ENCODE peak calls at places on chromosomes 1 and 21, in seven cellular contexts. G, X, Q, R, E, W and Z are unnamed samples.

GRCh38 chr1:86774305-86775304 is 70.2 kb downstream of the SH3GLB1 start:
- DNase-seq in G (peak; percentile 16), X (peak; percentile 85), Q (peak; percentile 90), R (peak; percentile 77), E (peak; percentile 84), W (peak; percentile 75), Z (peak; percentile 84)

GRCh38 chr21:39033878-39034589 is 149.2 kb downstream of the PSMG1 start:
- DNase-seq in G (no peak), X (peak; percentile 39), Q (no peak), R (no peak), E (peak; percentile 67), W (no peak), Z (no peak)

GRCh38 chr21:22311741-22312462 is 1313.7 kb downstream of the NCAM2 start:
- DNase-seq in G (no peak), X (no peak), Q (no peak), R (no peak), E (no peak), W (no peak), Z (no peak)

GRCh38 chr1:245880754-245881403 is 626.2 kb downstream of the SMYD3 start:
- DNase-seq in G (no peak), X (no peak), Q (peak; percentile 91), R (peak; percentile 35), E (no peak), W (no peak), Z (peak; percentile 76)

GRCh38 chr1:50959303-50959912 is 659 bp downstream of the FAF1 start:
- DNase-seq in G (no peak), X (peak; percentile 47), Q (peak; percentile 37), R (peak; percentile 55), E (no peak), W (peak; percentile 34), Z (peak; percentile 59)

GRCh38 chr1:14924455-14925325 is 228.9 kb upstream of the TMEM51 start:
- DNase-seq in G (peak; percentile 65), X (peak; percentile 45), Q (peak; percentile 59), R (peak; percentile 59), E (peak; percentile 79), W (peak; percentile 84), Z (peak; percentile 82)

GRCh38 chr1:3249236-3249845 is 180.3 kb downstream of the PRDM16 start:
- DNase-seq in G (peak; percentile 96), X (no peak), Q (no peak), R (no peak), E (no peak), W (no peak), Z (no peak)

GRCh38 chr1:83583351-83584014 is 415.4 kb downstream of the TTLL7 start:
- DNase-seq in G (peak; percentile 10), X (no peak), Q (no peak), R (no peak), E (peak; percentile 21), W (no peak), Z (peak; percentile 33)

GRCh38 chr1:28111157-28111556 is 22.7 kb upstream of the EYA3 start:
- DNase-seq in G (no peak), X (peak; percentile 31), Q (no peak), R (no peak), E (no peak), W (no peak), Z (no peak)

DNA sequence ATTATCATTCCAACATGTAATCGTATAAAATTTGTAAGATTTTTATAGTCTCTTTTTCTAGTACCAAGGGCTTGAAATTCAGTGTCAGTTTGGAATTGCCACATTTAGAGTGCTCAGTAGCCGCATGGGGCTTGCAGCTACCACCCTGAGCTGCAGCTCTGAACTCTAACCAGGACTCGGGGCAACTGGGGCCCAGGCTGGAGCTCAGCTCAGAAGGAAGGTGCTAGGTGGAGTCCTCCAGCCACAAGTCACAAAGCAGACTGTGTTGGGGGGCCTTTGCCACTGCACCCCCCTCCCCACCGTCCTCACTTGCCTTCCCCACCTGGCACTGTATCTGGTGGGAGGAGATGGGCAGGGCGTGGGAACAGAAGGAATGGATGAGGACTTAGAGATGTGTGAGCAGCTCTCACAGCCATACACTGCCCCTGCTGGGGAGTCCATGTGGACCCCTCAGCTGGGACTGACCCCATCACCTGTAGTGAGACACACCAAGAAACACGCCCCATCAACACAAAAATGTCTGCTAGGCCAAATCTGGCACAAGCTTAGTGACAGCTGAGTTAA is 241.8 kb upstream of the RAB4A start:
- DNase-seq in G (no peak), X (no peak), Q (no peak), R (no peak), E (no peak), W (no peak), Z (no peak)
- H3K4me1 ChIP-seq in G (peaks cover 74% of the 10 kb centered on the region), X (peaks cover 26% of the 10 kb centered on the region), Q (peaks cover 11% of the 10 kb centered on the region), R (peaks cover 7% of the 10 kb centered on the region), E (peaks cover 18% of the 10 kb centered on the region), W (peaks cover 8% of the 10 kb centered on the region), Z (peaks cover 8% of the 10 kb centered on the region)

GRCh38 chr1:39046811-39047210 is 20.7 kb downstream of the NDUFS5 start:
- DNase-seq in G (no peak), X (no peak), Q (no peak), R (no peak), E (no peak), W (no peak), Z (no peak)

GRCh38 chr1:39048745-39049370 is 22.7 kb downstream of the NDUFS5 start:
- DNase-seq in G (no peak), X (no peak), Q (no peak), R (no peak), E (no peak), W (peak; percentile 36), Z (peak; percentile 21)

GRCh38 chr1:39050001-39050400 is 23.9 kb downstream of the NDUFS5 start:
- DNase-seq in G (no peak), X (no peak), Q (no peak), R (no peak), E (no peak), W (no peak), Z (no peak)

GRCh38 chr1:39045231-39045630 is 19.1 kb downstream of the NDUFS5 start:
- DNase-seq in G (no peak), X (no peak), Q (no peak), R (no peak), E (no peak), W (no peak), Z (no peak)

DNA sequence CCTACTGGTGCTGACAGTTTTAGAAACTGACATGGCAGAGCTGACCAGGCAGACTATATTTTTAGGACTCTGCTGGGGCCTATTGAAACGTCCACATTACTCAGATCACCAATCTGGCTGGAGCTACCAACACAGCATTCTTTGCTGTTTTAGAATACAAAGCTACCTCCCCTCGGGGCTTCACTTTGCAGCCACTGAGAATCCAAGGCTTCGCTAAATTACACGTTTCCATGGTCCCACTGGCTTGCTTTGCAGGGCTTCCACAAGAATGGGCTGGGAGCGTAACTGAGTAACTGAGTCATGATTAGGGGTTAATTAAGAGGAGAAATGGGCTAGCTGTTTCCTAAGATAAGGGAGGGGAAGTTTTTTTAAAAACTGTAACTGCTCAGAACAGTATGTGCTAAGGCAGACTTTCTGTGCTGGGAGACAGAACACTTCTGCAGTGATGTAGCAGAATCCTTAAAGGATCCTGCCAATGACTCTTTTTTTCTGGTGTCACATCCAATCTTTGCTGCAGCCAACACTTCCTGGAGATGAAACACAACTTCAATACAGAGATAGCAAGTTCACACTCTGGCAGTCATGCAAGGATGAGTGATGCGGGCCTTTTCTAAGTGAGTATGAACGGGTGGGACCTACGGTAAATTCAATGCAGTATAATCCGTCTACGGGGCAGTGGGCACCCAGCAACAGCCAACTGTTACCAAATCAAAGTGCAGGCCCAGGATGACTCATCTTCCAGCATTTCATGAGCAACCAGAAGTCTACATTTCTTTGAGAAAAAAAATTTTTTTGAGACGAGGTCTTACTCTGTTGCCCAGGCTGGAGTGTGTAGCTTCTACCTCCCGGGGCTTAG is 21.5 kb downstream of the NDUFS5 start:
- DNase-seq in G (no peak), X (peak; percentile 87), Q (peak; percentile 87), R (peak; percentile 12), E (peak; percentile 72), W (peak; percentile 66), Z (peak; percentile 90)
- H2AFZ ChIP-seq in G (no peak overlapping the region), X (peak overlapping the region; percentile 24), Q (peak overlapping the region; percentile 35), R (no peak overlapping the region), E (no peak overlapping the region), W (peak overlapping the region; percentile 73), Z (no peak overlapping the region)

GRCh38 chr21:17526771-17527170 is 13.9 kb downstream of the CXADR start:
- DNase-seq in G (no peak), X (no peak), Q (no peak), R (no peak), E (no peak), W (no peak), Z (no peak)
- H3K4me1 ChIP-seq in G (peaks cover 18% of the 10 kb centered on the region), X (peaks cover 31% of the 10 kb centered on the region), Q (no peaks in the 10 kb centered on the region), R (peaks cover 3% of the 10 kb centered on the region), E (peaks cover 16% of the 10 kb centered on the region), W (no peaks in the 10 kb centered on the region), Z (no peaks in the 10 kb centered on the region)

GRCh38 chr1:119631433-119632102 is 16.5 kb downstream of the ZNF697 start:
- DNase-seq in G (peak; percentile 18), X (peak; percentile 92), Q (peak; percentile 72), R (peak; percentile 64), E (peak; percentile 63), W (no peak), Z (peak; percentile 67)

GRCh38 chr1:119632103-119632490 is 16.0 kb downstream of the ZNF697 start:
- DNase-seq in G (no peak), X (no peak), Q (no peak), R (no peak), E (no peak), W (no peak), Z (no peak)

GRCh38 chr1:119632836-119633235 is 15.2 kb downstream of the ZNF697 start:
- DNase-seq in G (no peak), X (peak; percentile 79), Q (no peak), R (no peak), E (no peak), W (no peak), Z (no peak)

GRCh38 chr1:119633575-119634325 is 14.3 kb downstream of the ZNF697 start:
- DNase-seq in G (no peak), X (peak; percentile 58), Q (no peak), R (no peak), E (no peak), W (no peak), Z (no peak)

DNA sequence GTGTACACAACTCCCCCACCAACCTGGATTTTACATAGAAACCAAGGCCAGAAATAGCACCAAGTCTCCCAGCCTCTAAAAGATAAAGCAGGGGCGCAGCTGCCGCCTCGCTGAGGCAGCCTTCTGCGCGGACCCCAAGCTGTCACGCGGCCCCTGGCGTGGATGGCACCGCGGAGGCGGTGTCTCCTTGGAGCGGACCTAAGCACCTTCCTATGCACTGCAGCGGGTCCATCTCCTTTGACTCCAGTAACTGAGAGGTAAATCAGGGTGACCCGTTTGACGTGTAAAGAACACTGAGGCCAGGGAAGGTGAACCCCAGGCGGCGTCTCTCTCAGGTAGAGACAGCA is 17.0 kb downstream of the ZNF697 start:
- DNase-seq in G (no peak), X (no peak), Q (no peak), R (no peak), E (no peak), W (no peak), Z (no peak)
- H2AFZ ChIP-seq in G (no peak overlapping the region), X (no peak overlapping the region), Q (peak overlapping the region; percentile 80), R (peak overlapping the region; percentile 58), E (no peak overlapping the region), W (no peak overlapping the region), Z (no peak overlapping the region)

GRCh38 chr1:206901944-206902343 is 4.7 kb downstream of the IL24 start:
- DNase-seq in G (no peak), X (no peak), Q (no peak), R (no peak), E (no peak), W (no peak), Z (no peak)
- H3K4me1 ChIP-seq in G (no peaks in the 10 kb centered on the region), X (no peaks in the 10 kb centered on the region), Q (peaks cover 18% of the 10 kb centered on the region), R (peaks cover 49% of the 10 kb centered on the region), E (no peaks in the 10 kb centered on the region), W (no peaks in the 10 kb centered on the region), Z (peaks cover 10% of the 10 kb centered on the region)